ENCODE peak calls at places on chromosomes 7 and 10, in nine cellular contexts. C is Calu3, B is NCI-H1105, X is LNCaP clone FGC, J is HEK293T, R is AG04450, V is spleen, K is MV-4-11, A is activated T-cell treated with anti-CD3 and anti-CD28 coated beads for 1 hour. E is an unnamed sample.
A peak's percentile ranks its signal among the peaks of the same experiment; 100 is the strongest.

GRCh38 chr7:25803117-25803887 is 348.7 kb upstream of the NFE2L3 start:
- DNase-seq in C (no peak), B (no peak), X (no peak), J (no peak), R (no peak), V (no peak), K (no peak), A (no peak), E (no peak)

GRCh38 chr10:116771101-116771705 is 28.8 kb upstream of the HSPA12A start:
- DNase-seq in C (no peak), B (no peak), X (no peak), J (no peak), R (peak; percentile 76), V (no peak), K (no peak), A (no peak), E (no peak)

GRCh38 chr10:133520193-133520738 is 6.9 kb upstream of the CYP2E1 start:
- DNase-seq in C (peak; percentile 94), B (no peak), X (peak; percentile 11), J (peak; percentile 97), R (no peak), V (peak; percentile 97), K (peak; percentile 80), A (peak; percentile 94), E (no peak)

GRCh38 chr10:73759512-73760115 is 15.4 kb downstream of the SEC24C start:
- DNase-seq in C (no peak), B (peak; percentile 48), X (no peak), J (no peak), R (no peak), V (peak; percentile 89), K (no peak), A (no peak), E (no peak)

GRCh38 chr10:23412223-23412622 is 26.7 kb upstream of the OTUD1 start:
- DNase-seq in C (no peak), B (no peak), X (no peak), J (no peak), R (no peak), V (no peak), K (peak; percentile 96), A (no peak), E (no peak)

GRCh38 chr7:134684165-134684564 is 37.5 kb downstream of the BPGM start:
- DNase-seq in C (no peak), B (no peak), X (no peak), J (no peak), R (no peak), V (no peak), K (no peak), A (no peak), E (no peak)

GRCh38 chr10:33341638-33342037 is 7.2 kb upstream of the NRP1 start:
- DNase-seq in C (no peak), B (no peak), X (no peak), J (no peak), R (no peak), V (no peak), K (no peak), A (no peak), E (no peak)

GRCh38 chr10:4670737-4671136 is 155.3 kb upstream of the AKR1E2 start:
- DNase-seq in C (no peak), B (no peak), X (no peak), J (no peak), R (no peak), V (no peak), K (no peak), A (no peak), E (no peak)

GRCh38 chr7:50956522-50957155 is 173.9 kb upstream of the GRB10 start:
- DNase-seq in C (no peak), B (no peak), X (no peak), J (no peak), R (no peak), V (no peak), K (no peak), A (no peak), E (no peak)

GRCh38 chr7:33446551-33446950 is 317.2 kb downstream of the BBS9 start:
- DNase-seq in C (no peak), B (peak; percentile 81), X (no peak), J (no peak), R (no peak), V (no peak), K (no peak), A (no peak), E (no peak)

GRCh38 chr10:70672165-70672992 is at the start of gene ADAMTS14:
- DNase-seq in C (peak; percentile 41), B (no peak), X (no peak), J (peak; percentile 54), R (no peak), V (peak; percentile 73), K (peak; percentile 44), A (no peak), E (peak; percentile 89)

GRCh38 chr7:112070674-112071256 is 135.4 kb downstream of the DOCK4 start:
- DNase-seq in C (no peak), B (no peak), X (no peak), J (no peak), R (no peak), V (no peak), K (no peak), A (no peak), E (no peak)